ENCODE peak calls at places on chromosomes 16 and 17, in six cellular contexts. W is H1, D is K562, X is GM12878, F is HCT116, G is HepG2. K is an unnamed sample. For H3K4me1, the result is how much of the 10 kb centered on the place peaks cover.

GRCh38 chr17:28849281-28849680 is 5.5 kb upstream of the ERAL1 start:
- DNase-seq in G (no peak), W (no peak), D (peak), X (no peak), F (no peak), K (no peak)

GRCh38 chr17:64950871-64951270 is 31.6 kb upstream of the LRRC37A3 start:
- DNase-seq in G (no peak), W (no peak), F (no peak), D (no peak), X (no peak), K (no peak)

GRCh38 chr16:48704710-48705109 is 94.7 kb upstream of the N4BP1 start:
- DNase-seq in D (no peak), W (no peak), G (no peak), F (no peak), X (no peak), K (no peak)

GRCh38 chr16:14289692-14290340 is 218.7 kb downstream of the MRTFB start:
- DNase-seq in G (peak), F (peak), W (peak), X (no peak), D (peak), K (no peak)

GRCh38 chr17:78965369-78965982 is 14.2 kb downstream of the LGALS3BP start:
- DNase-seq in W (no peak), D (no peak), F (no peak), X (no peak), G (peak), K (no peak)

GRCh38 chr16:3171855-3172593 is 16.0 kb upstream of the OR1F1 start:
- DNase-seq in G (peak), X (no peak), W (peak), D (peak), F (no peak), K (no peak)

GRCh38 chr17:55167024-55167721 is 97.6 kb upstream of the HLF start:
- DNase-seq in W (no peak), X (no peak), G (no peak), D (no peak), F (no peak), K (no peak)

GRCh38 chr16:7408700-7409340 is 76.2 kb downstream of the RBFOX1 start:
- DNase-seq in D (no peak), G (no peak), W (no peak), F (no peak), X (no peak), K (no peak)

GRCh38 chr17:39209317-39210092 is 9.4 kb downstream of the RPL19 start:
- DNase-seq in D (peak), F (no peak), G (no peak), X (no peak), W (peak), K (no peak)

DNA sequence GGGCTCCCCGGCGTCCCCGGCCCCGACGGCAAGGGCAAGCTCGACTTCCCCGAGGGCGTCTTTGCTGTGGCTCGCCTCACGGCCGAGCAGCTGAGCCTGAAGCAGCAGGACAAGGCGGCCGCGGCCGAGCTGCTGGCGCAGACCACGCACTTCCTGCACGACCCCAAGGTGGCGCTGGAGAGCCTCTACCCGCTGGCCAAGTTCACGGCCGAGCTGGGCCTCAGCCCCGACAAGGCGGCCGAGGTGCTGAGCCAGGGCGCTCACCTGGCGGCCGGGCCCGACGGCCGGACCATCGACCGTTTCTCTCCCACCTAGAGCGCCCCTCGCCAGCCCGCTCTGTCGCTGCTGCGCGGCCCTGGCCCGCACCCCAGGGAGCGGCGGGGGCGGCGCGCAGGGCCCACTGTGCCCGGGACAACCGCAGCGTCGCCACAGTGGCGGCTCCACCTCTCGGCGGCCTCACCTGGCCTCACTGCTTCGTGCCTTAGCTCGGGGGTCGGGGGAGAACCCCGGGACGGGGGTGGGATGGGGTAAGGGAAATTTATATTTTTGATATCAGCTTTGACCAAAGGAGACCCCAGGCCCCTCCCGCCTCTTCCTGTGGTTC is 3.7 kb downstream of the HIC1 start:
- DNase-seq in F (no peak), G (no peak), X (no peak), D (no peak), W (peak), K (no peak)
- TF ChIP-seq ZNF274 in F (no peak), G (no peak), X (no peak), D (no peak), W (no peak), K (no peak)

DNA sequence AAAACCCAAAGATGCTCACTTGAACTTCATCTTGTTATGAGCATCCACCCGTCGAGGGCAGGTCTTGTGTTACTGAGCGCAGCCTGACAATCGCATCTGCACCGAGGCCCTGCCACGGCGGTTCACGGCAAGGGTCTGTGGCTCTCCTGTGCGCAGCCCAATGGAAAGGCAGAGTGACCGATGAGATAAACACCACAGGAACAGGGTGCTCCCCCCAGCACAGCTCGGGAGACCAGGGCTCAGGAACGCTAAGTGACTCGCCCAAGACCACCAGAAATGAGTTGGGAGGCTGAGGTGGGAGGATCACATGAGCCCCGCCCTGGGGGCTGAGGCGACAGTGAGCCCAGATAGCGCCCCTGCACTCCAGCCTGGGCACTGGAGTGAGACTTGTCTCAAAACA is 134.7 kb downstream of the ANKRD11 start:
- DNase-seq in G (no peak), W (no peak), X (no peak), F (no peak), D (no peak), K (no peak)
- H3K4me1 ChIP-seq in G (half or more), W (under half), X (under half), F (under half), D (half or more), K (under half)

GRCh38 chr17:74407384-74407783 is 24.5 kb upstream of the GPRC5C start:
- DNase-seq in X (no peak), G (no peak), W (no peak), D (no peak), F (no peak), K (no peak)

GRCh38 chr17:74404218-74404617 is 27.7 kb upstream of the GPRC5C start:
- DNase-seq in F (no peak), D (no peak), X (no peak), G (no peak), W (peak), K (peak)

GRCh38 chr17:74402070-74402469 is 29.8 kb upstream of the GPRC5C start:
- DNase-seq in D (no peak), F (no peak), X (no peak), G (no peak), W (no peak), K (no peak)

GRCh38 chr17:74404802-74405201 is 27.1 kb upstream of the GPRC5C start:
- DNase-seq in X (no peak), G (no peak), W (no peak), F (no peak), D (no peak), K (no peak)

DNA sequence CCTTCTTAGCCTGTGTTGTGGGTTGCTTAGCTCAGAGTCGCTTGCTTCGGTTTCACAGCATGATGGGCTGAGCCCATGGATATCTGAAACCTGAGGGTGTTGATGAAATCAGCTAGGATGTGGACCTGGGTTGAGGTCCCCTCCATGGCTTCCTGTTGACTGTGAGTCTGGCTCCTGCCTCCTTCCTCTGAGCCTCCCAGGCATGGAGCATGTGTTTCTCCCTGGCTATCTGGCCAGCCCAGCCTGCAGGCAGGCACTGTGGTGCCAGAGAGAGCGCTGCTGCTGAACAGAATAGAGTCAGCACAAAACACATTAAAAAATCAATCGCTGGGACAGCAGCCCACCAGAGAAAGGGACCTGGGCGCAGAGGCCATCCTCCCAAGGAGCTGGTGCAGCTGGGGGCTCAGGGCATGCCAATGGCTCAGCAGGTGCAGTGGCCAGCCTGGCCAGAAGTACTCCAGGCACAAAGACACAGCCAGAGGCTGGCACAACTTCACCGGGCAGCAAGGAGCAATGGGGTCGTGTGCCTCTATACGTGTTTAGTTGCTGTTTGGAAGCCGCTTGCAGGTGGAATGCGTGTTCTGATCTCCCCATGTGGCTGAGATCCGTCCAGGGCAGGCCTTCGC is 28.3 kb upstream of the GPRC5C start:
- DNase-seq in X (no peak), F (no peak), G (no peak), D (no peak), W (no peak), K (no peak)
- TF ChIP-seq YY1 in X (no peak), F (no peak), G (no peak), D (no peak), W (no peak), K (no peak)

GRCh38 chr16:57762365-57763289 is 27.1 kb downstream of the KATNB1 start:
- DNase-seq in X (no peak), W (no peak), D (no peak), G (no peak), F (no peak), K (no peak)

GRCh38 chr16:57765160-57765728 is 29.7 kb downstream of the KATNB1 start:
- DNase-seq in X (no peak), F (no peak), D (no peak), W (no peak), G (no peak), K (no peak)

GRCh38 chr16:57763290-57764005 is 27.9 kb downstream of the KATNB1 start:
- DNase-seq in D (no peak), F (no peak), W (no peak), X (no peak), G (no peak), K (no peak)

GRCh38 chr16:57764341-57765159 is 29.0 kb downstream of the KATNB1 start:
- DNase-seq in W (peak), F (peak), G (peak), X (peak), D (peak), K (peak)

DNA sequence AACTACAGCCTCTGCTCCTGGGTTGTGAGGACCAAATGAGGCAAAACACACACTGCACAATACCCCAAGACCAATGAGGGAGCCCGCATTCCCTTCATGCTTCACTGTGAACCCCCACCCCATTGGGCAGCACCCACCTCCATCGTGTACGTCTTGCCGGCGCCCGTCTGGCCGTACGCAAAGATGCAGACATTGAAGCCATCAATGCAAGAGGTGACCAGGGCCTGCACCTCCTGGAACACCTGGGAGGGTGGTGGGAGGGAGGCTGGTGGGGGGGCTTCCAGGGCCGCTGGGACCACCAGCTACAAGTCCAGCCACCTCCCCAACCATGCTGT is 28.4 kb downstream of the KATNB1 start:
- DNase-seq in X (no peak), F (no peak), G (no peak), D (no peak), W (no peak), K (no peak)
- TF ChIP-seq ZNF274 in X (no peak), F (no peak), G (no peak), D (no peak), W (no peak), K (no peak)

GRCh38 chr17:40321502-40322416 is 12.8 kb downstream of the RARA start:
- DNase-seq in D (no peak), G (no peak), W (no peak), X (no peak), F (no peak), K (no peak)

GRCh38 chr17:40322417-40323315 is 13.7 kb downstream of the RARA start:
- DNase-seq in X (peak), W (no peak), G (peak), F (peak), D (peak), K (no peak)

GRCh38 chr17:40323317-40323716 is 14.3 kb downstream of the RARA start:
- DNase-seq in X (no peak), W (no peak), D (no peak), F (no peak), G (no peak), K (no peak)

GRCh38 chr17:40325156-40326013 is 16.4 kb downstream of the RARA start:
- DNase-seq in D (no peak), W (no peak), G (no peak), F (no peak), X (no peak), K (no peak)

DNA sequence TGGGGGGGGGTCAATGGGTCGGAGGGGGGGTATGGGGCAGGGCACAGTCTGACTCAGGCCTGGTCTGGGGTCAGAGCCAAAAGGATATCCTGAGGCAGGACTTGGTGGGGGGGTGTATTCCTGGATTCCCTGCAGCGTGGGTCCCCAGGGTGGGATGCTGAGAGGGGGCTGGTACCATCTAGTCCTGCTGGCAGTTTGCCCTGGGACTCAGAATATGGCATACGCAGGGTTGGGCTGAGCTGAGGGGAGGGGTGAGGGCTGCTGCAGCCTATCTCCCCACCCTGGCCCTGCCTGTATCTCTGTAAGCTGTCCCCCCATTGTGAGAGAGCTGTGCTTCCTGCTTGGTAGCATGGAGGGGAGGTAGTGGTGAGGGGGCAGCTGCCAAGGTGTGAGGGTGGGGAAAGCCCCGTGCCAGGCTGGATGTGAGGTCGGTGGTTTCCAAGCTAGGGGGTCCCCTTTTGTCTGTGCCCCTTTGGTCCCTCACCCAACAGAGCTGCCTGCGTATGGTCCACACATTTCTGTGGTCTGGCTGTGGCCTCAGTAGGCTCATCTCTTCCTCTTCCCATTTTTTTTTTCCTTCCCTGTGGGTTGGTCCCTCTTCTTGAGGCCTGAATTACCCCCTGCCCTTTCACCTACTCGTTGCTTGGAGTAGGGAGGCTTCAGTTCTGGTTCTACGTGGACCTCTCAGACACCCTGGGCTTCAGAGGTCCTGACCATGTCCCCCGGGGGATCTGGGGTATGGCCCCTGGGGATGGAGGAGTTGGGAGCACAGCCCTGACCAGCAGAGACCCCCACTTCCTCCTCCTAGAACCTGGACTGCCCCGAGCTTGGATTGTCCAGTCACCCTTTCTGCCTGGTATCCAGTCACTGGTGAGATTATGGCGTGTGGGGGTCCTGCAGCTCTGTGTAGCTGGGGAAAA is 15.0 kb downstream of the RARA start:
- DNase-seq in F (no peak), G (no peak), X (no peak), W (no peak), D (no peak), K (no peak)
- H3K4me1 ChIP-seq in F (under half), G (half or more), X (half or more), W (under half), D (half or more), K (under half)

GRCh38 chr16:65621640-65622039 is 499.8 kb upstream of the CDH11 start:
- DNase-seq in F (no peak), D (no peak), W (no peak), G (no peak), X (no peak), K (no peak)
- TF ChIP-seq YY1 in F (no peak), D (no peak), W (no peak), G (no peak), X (no peak), K (no peak)

GRCh38 chr16:85206472-85207356 is 94.4 kb upstream of the CIBAR2 start:
- DNase-seq in W (no peak), F (no peak), X (no peak), D (no peak), G (no peak), K (no peak)
- TF ChIP-seq ZNF274 in W (no peak), F (no peak), X (no peak), D (no peak), G (no peak), K (no peak)